ENCODE peak calls at places on chromosome 18, in six cellular contexts. One of them, this sample, is unnamed.

GRCh38 chr18:2070636-2071035 is 500.7 kb downstream of the METTL4 start:
- DNase-seq in prostate gland: no peak
- DNase-seq in NCI-H1436 treated with DMSO at 0.1 percent for 48 hours: no peak
- DNase-seq in fibroblast of mammary gland: no peak
- DNase-seq in astrocyte of the cerebellum: no peak
- DNase-seq in foreskin fibroblast: no peak
- DNase-seq in this sample: no peak

GRCh38 chr18:63264871-63265270 is 54.7 kb downstream of the BCL2 start:
- DNase-seq in prostate gland: no peak
- DNase-seq in NCI-H1436 treated with DMSO at 0.1 percent for 48 hours: peak; percentile 79
- DNase-seq in fibroblast of mammary gland: no peak
- DNase-seq in astrocyte of the cerebellum: no peak
- DNase-seq in foreskin fibroblast: no peak
- DNase-seq in this sample: no peak

GRCh38 chr18:35407871-35408481 is 30.8 kb upstream of the ZNF396 start:
- DNase-seq in prostate gland: peak; percentile 51
- DNase-seq in NCI-H1436 treated with DMSO at 0.1 percent for 48 hours: peak; percentile 9
- DNase-seq in fibroblast of mammary gland: peak; percentile 76
- DNase-seq in astrocyte of the cerebellum: peak; percentile 76
- DNase-seq in foreskin fibroblast: peak; percentile 53
- DNase-seq in this sample: no peak

GRCh38 chr18:22021701-22022100 is 147.7 kb upstream of the GATA6 start:
- DNase-seq in prostate gland: peak; percentile 10
- DNase-seq in NCI-H1436 treated with DMSO at 0.1 percent for 48 hours: no peak
- DNase-seq in fibroblast of mammary gland: no peak
- DNase-seq in astrocyte of the cerebellum: no peak
- DNase-seq in foreskin fibroblast: no peak
- DNase-seq in this sample: no peak

GRCh38 chr18:44450220-44450619 is 230.5 kb upstream of the SETBP1 start:
- DNase-seq in prostate gland: no peak
- DNase-seq in NCI-H1436 treated with DMSO at 0.1 percent for 48 hours: no peak
- DNase-seq in fibroblast of mammary gland: no peak
- DNase-seq in astrocyte of the cerebellum: no peak
- DNase-seq in foreskin fibroblast: no peak
- DNase-seq in this sample: no peak

GRCh38 chr18:33157893-33158292 is 282.6 kb downstream of the CCDC178 start:
- DNase-seq in prostate gland: no peak
- DNase-seq in NCI-H1436 treated with DMSO at 0.1 percent for 48 hours: no peak
- DNase-seq in fibroblast of mammary gland: no peak
- DNase-seq in astrocyte of the cerebellum: no peak
- DNase-seq in foreskin fibroblast: no peak
- DNase-seq in this sample: no peak

GRCh38 chr18:48922801-48923730 is 27.7 kb downstream of the SMAD7 start:
- DNase-seq in prostate gland: peak; percentile 71
- DNase-seq in NCI-H1436 treated with DMSO at 0.1 percent for 48 hours: no peak
- DNase-seq in fibroblast of mammary gland: peak; percentile 78
- DNase-seq in astrocyte of the cerebellum: peak; percentile 68
- DNase-seq in foreskin fibroblast: peak; percentile 72
- DNase-seq in this sample: no peak

GRCh38 chr18:77043541-77044280 is 88.9 kb downstream of the MBP start:
- DNase-seq in prostate gland: no peak
- DNase-seq in NCI-H1436 treated with DMSO at 0.1 percent for 48 hours: no peak
- DNase-seq in fibroblast of mammary gland: no peak
- DNase-seq in astrocyte of the cerebellum: no peak
- DNase-seq in foreskin fibroblast: no peak
- DNase-seq in this sample: no peak

GRCh38 chr18:11040823-11041712 is 108.3 kb downstream of the PIEZO2 start:
- DNase-seq in prostate gland: peak; percentile 25
- DNase-seq in NCI-H1436 treated with DMSO at 0.1 percent for 48 hours: no peak
- DNase-seq in fibroblast of mammary gland: peak; percentile 58
- DNase-seq in astrocyte of the cerebellum: peak; percentile 50
- DNase-seq in foreskin fibroblast: peak; percentile 24
- DNase-seq in this sample: no peak

GRCh38 chr18:39962546-39962945 is 1992.5 kb upstream of the PIK3C3 start:
- DNase-seq in prostate gland: no peak
- DNase-seq in NCI-H1436 treated with DMSO at 0.1 percent for 48 hours: no peak
- DNase-seq in fibroblast of mammary gland: no peak
- DNase-seq in astrocyte of the cerebellum: no peak
- DNase-seq in foreskin fibroblast: no peak
- DNase-seq in this sample: no peak

GRCh38 chr18:9092665-9093064 is 9.8 kb upstream of the NDUFV2 start:
- DNase-seq in prostate gland: no peak
- DNase-seq in NCI-H1436 treated with DMSO at 0.1 percent for 48 hours: no peak
- DNase-seq in fibroblast of mammary gland: peak; percentile 39
- DNase-seq in astrocyte of the cerebellum: no peak
- DNase-seq in foreskin fibroblast: peak; percentile 41
- DNase-seq in this sample: no peak

GRCh38 chr18:22167471-22168151 is 1.8 kb upstream of the GATA6 start:
- DNase-seq in prostate gland: no peak
- DNase-seq in NCI-H1436 treated with DMSO at 0.1 percent for 48 hours: no peak
- DNase-seq in fibroblast of mammary gland: no peak
- DNase-seq in astrocyte of the cerebellum: no peak
- DNase-seq in foreskin fibroblast: no peak
- DNase-seq in this sample: no peak

GRCh38 chr18:60067426-60068210 is 167.8 kb downstream of the PMAIP1 start:
- DNase-seq in prostate gland: no peak
- DNase-seq in NCI-H1436 treated with DMSO at 0.1 percent for 48 hours: peak; percentile 65
- DNase-seq in fibroblast of mammary gland: peak; percentile 5
- DNase-seq in astrocyte of the cerebellum: no peak
- DNase-seq in foreskin fibroblast: peak; percentile 7
- DNase-seq in this sample: no peak

This sample was measured in non-pigmented ciliary epithelial cell.